ENCODE peak calls at places on chromosomes 12 and 14, in seven cellular contexts. One of them, this sample, is unnamed.

GRCh38 chr14:102949062-102949800 is 26.8 kb downstream of the AMN start:
- DNase-seq in heart right ventricle: no peak
- DNase-seq in cardiac muscle cell: no peak
- DNase-seq in GM06990: no peak
- DNase-seq in endothelial cell: no peak
- DNase-seq in transverse colon: peak
- DNase-seq in activated B cell treated with CpG ODN at 0.5 μM for 24 hours: peak
- DNase-seq in this sample: peak

GRCh38 chr12:42617622-42618021 is 28.1 kb upstream of the PRICKLE1 start:
- DNase-seq in GM06990: no peak
- DNase-seq in activated B cell treated with CpG ODN at 0.5 μM for 24 hours: no peak
- DNase-seq in transverse colon: no peak
- DNase-seq in heart right ventricle: no peak
- DNase-seq in endothelial cell: no peak
- DNase-seq in cardiac muscle cell: no peak
- DNase-seq in this sample: no peak

GRCh38 chr12:54612216-54612750 is 22.4 kb downstream of the LACRT start:
- DNase-seq in cardiac muscle cell: no peak
- DNase-seq in activated B cell treated with CpG ODN at 0.5 μM for 24 hours: no peak
- DNase-seq in transverse colon: no peak
- DNase-seq in GM06990: no peak
- DNase-seq in endothelial cell: no peak
- DNase-seq in heart right ventricle: no peak
- DNase-seq in this sample: no peak

GRCh38 chr12:1810201-1810930 is 10.0 kb upstream of the LRTM2 start:
- DNase-seq in activated B cell treated with CpG ODN at 0.5 μM for 24 hours: no peak
- DNase-seq in GM06990: no peak
- DNase-seq in endothelial cell: no peak
- DNase-seq in cardiac muscle cell: no peak
- DNase-seq in transverse colon: no peak
- DNase-seq in heart right ventricle: no peak
- DNase-seq in this sample: no peak

GRCh38 chr12:30990316-30990715 is 63.8 kb downstream of the TSPAN11 start:
- DNase-seq in transverse colon: no peak
- DNase-seq in cardiac muscle cell: no peak
- DNase-seq in endothelial cell: no peak
- DNase-seq in heart right ventricle: no peak
- DNase-seq in GM06990: no peak
- DNase-seq in activated B cell treated with CpG ODN at 0.5 μM for 24 hours: no peak
- DNase-seq in this sample: no peak

GRCh38 chr14:95229749-95230148 is 72.4 kb upstream of the DICER1 start:
- DNase-seq in endothelial cell: no peak
- DNase-seq in cardiac muscle cell: no peak
- DNase-seq in GM06990: no peak
- DNase-seq in activated B cell treated with CpG ODN at 0.5 μM for 24 hours: no peak
- DNase-seq in transverse colon: no peak
- DNase-seq in heart right ventricle: no peak
- DNase-seq in this sample: no peak

GRCh38 chr14:26328766-26329165 is 269.1 kb downstream of the NOVA1 start:
- DNase-seq in transverse colon: no peak
- DNase-seq in GM06990: no peak
- DNase-seq in cardiac muscle cell: no peak
- DNase-seq in endothelial cell: no peak
- DNase-seq in heart right ventricle: no peak
- DNase-seq in activated B cell treated with CpG ODN at 0.5 μM for 24 hours: no peak
- DNase-seq in this sample: no peak

GRCh38 chr14:69424139-69424923 is 25.8 kb downstream of the SLC39A9 start:
- DNase-seq in GM06990: no peak
- DNase-seq in transverse colon: no peak
- DNase-seq in cardiac muscle cell: no peak
- DNase-seq in endothelial cell: no peak
- DNase-seq in heart right ventricle: no peak
- DNase-seq in activated B cell treated with CpG ODN at 0.5 μM for 24 hours: no peak
- DNase-seq in this sample: no peak

GRCh38 chr12:49662998-49663843 is 39.9 kb downstream of the PRPF40B start:
- DNase-seq in transverse colon: peak
- DNase-seq in endothelial cell: peak
- DNase-seq in GM06990: peak
- DNase-seq in activated B cell treated with CpG ODN at 0.5 μM for 24 hours: peak
- DNase-seq in heart right ventricle: peak
- DNase-seq in cardiac muscle cell: peak
- DNase-seq in this sample: peak

GRCh38 chr12:94046626-94047410 is 101.6 kb upstream of the PLXNC1 start:
- DNase-seq in heart right ventricle: peak
- DNase-seq in GM06990: no peak
- DNase-seq in activated B cell treated with CpG ODN at 0.5 μM for 24 hours: no peak
- DNase-seq in endothelial cell: no peak
- DNase-seq in cardiac muscle cell: peak
- DNase-seq in transverse colon: no peak
- DNase-seq in this sample: no peak

GRCh38 chr12:49975370-49975761 is 2.6 kb downstream of the AQP6 start:
- DNase-seq in GM06990: no peak
- DNase-seq in endothelial cell: no peak
- DNase-seq in cardiac muscle cell: peak
- DNase-seq in activated B cell treated with CpG ODN at 0.5 μM for 24 hours: no peak
- DNase-seq in transverse colon: no peak
- DNase-seq in heart right ventricle: no peak
- DNase-seq in this sample: no peak

GRCh38 chr14:64504310-64504896 is at the start of gene ZBTB1:
- DNase-seq in transverse colon: peak
- DNase-seq in endothelial cell: peak
- DNase-seq in activated B cell treated with CpG ODN at 0.5 μM for 24 hours: no peak
- DNase-seq in heart right ventricle: peak
- DNase-seq in cardiac muscle cell: peak
- DNase-seq in GM06990: peak
- DNase-seq in this sample: peak
- TF ChIP-seq CTCF in transverse colon: no peak
- TF ChIP-seq CTCF in endothelial cell: no peak
- TF ChIP-seq CTCF in activated B cell treated with CpG ODN at 0.5 μM for 24 hours: no peak
- TF ChIP-seq CTCF in heart right ventricle: no peak
- TF ChIP-seq CTCF in cardiac muscle cell: no peak
- TF ChIP-seq CTCF in GM06990: no peak
- TF ChIP-seq CTCF in this sample: no peak

DNA sequence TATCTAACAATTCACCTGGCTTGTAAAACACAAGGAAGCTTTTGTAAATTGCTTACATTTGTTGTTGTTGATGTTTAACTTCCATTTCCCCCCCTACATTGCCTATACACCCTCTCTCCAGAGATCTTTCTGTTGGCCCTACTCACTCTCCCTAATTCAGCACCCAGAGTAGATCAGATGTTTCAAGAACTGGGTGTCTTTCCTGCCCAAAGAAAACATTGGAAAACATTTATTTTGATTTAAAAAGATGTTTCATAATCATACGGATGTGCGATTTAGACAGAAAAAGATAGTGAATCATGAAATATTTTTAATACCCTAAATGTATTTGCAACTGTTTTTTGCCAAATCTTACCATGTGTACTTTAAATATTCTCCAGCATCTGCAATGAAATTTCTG is 446.4 kb upstream of the RGS6 start:
- DNase-seq in heart right ventricle: no peak
- DNase-seq in GM06990: no peak
- DNase-seq in cardiac muscle cell: no peak
- DNase-seq in endothelial cell: no peak
- DNase-seq in transverse colon: no peak
- DNase-seq in activated B cell treated with CpG ODN at 0.5 μM for 24 hours: no peak
- DNase-seq in this sample: no peak
- TF ChIP-seq CTCF in heart right ventricle: no peak
- TF ChIP-seq CTCF in GM06990: no peak
- TF ChIP-seq CTCF in cardiac muscle cell: no peak
- TF ChIP-seq CTCF in endothelial cell: no peak
- TF ChIP-seq CTCF in transverse colon: no peak
- TF ChIP-seq CTCF in activated B cell treated with CpG ODN at 0.5 μM for 24 hours: no peak
- TF ChIP-seq CTCF in this sample: no peak

DNA sequence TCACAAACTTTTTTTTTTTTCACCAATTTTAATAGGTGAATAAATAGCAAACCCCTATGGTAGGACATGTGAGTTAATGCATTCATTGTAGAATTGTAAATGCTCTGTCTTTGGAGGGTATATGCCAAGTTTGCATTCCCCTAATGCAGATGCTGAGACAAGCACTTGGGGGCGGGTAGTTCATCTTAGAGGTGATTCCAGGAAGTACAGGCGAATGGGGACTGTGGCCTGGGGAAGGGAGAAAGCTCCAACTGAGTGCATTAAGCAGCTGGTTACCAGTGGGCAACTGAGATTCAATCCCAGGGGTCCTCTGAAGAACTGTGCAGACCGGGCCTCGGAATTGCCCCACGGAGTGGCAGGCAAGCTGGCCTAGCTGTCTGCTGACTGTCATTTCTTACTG is 107.6 kb downstream of the ZNF664 start:
- DNase-seq in cardiac muscle cell: no peak
- DNase-seq in endothelial cell: no peak
- DNase-seq in transverse colon: no peak
- DNase-seq in activated B cell treated with CpG ODN at 0.5 μM for 24 hours: no peak
- DNase-seq in GM06990: no peak
- DNase-seq in heart right ventricle: no peak
- DNase-seq in this sample: no peak
- TF ChIP-seq CTCF in cardiac muscle cell: no peak
- TF ChIP-seq CTCF in endothelial cell: no peak
- TF ChIP-seq CTCF in transverse colon: no peak
- TF ChIP-seq CTCF in activated B cell treated with CpG ODN at 0.5 μM for 24 hours: no peak
- TF ChIP-seq CTCF in GM06990: no peak
- TF ChIP-seq CTCF in heart right ventricle: no peak
- TF ChIP-seq CTCF in this sample: no peak

GRCh38 chr14:59022144-59022543 is 166.3 kb upstream of the DAAM1 start:
- DNase-seq in cardiac muscle cell: no peak
- DNase-seq in endothelial cell: peak
- DNase-seq in GM06990: no peak
- DNase-seq in heart right ventricle: no peak
- DNase-seq in activated B cell treated with CpG ODN at 0.5 μM for 24 hours: no peak
- DNase-seq in transverse colon: no peak
- DNase-seq in this sample: no peak
- TF ChIP-seq CTCF in cardiac muscle cell: peak
- TF ChIP-seq CTCF in endothelial cell: peak
- TF ChIP-seq CTCF in GM06990: peak
- TF ChIP-seq CTCF in heart right ventricle: no peak
- TF ChIP-seq CTCF in activated B cell treated with CpG ODN at 0.5 μM for 24 hours: no peak
- TF ChIP-seq CTCF in transverse colon: no peak
- TF ChIP-seq CTCF in this sample: no peak

GRCh38 chr12:53160000-53160399 is 20.5 kb upstream of the ZNF740 start:
- DNase-seq in activated B cell treated with CpG ODN at 0.5 μM for 24 hours: no peak
- DNase-seq in GM06990: no peak
- DNase-seq in cardiac muscle cell: no peak
- DNase-seq in heart right ventricle: no peak
- DNase-seq in endothelial cell: no peak
- DNase-seq in transverse colon: no peak
- DNase-seq in this sample: no peak
- TF ChIP-seq CTCF in activated B cell treated with CpG ODN at 0.5 μM for 24 hours: no peak
- TF ChIP-seq CTCF in GM06990: no peak
- TF ChIP-seq CTCF in cardiac muscle cell: no peak
- TF ChIP-seq CTCF in heart right ventricle: no peak
- TF ChIP-seq CTCF in endothelial cell: no peak
- TF ChIP-seq CTCF in transverse colon: no peak
- TF ChIP-seq CTCF in this sample: no peak

DNA sequence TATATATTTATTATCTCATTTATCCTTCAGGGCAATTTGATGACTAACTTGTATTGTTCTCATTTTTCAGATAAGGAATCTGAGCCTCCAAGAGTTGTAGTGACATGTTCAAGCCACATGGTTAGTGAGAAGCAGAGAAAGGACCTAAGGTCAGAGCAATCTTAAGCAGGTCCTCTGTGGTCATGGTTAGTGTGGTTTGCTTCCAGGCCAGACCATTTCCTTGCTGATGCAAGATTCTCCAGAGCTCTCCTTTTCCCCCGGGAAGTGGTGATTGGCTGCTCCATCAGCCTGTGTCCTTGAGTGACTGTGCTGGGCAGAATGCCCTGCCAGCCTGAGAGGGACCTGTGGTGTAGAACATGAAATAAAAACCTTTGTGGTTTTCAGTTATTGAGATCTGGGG is 141.3 kb downstream of the KTN1 start:
- DNase-seq in transverse colon: no peak
- DNase-seq in cardiac muscle cell: no peak
- DNase-seq in activated B cell treated with CpG ODN at 0.5 μM for 24 hours: no peak
- DNase-seq in endothelial cell: no peak
- DNase-seq in heart right ventricle: no peak
- DNase-seq in GM06990: no peak
- DNase-seq in this sample: no peak
- TF ChIP-seq CTCF in transverse colon: no peak
- TF ChIP-seq CTCF in cardiac muscle cell: peak
- TF ChIP-seq CTCF in activated B cell treated with CpG ODN at 0.5 μM for 24 hours: no peak
- TF ChIP-seq CTCF in endothelial cell: no peak
- TF ChIP-seq CTCF in heart right ventricle: no peak
- TF ChIP-seq CTCF in GM06990: no peak
- TF ChIP-seq CTCF in this sample: no peak

GRCh38 chr14:100271247-100271939 is 32.4 kb downstream of the YY1 start:
- DNase-seq in transverse colon: peak
- DNase-seq in cardiac muscle cell: no peak
- DNase-seq in activated B cell treated with CpG ODN at 0.5 μM for 24 hours: no peak
- DNase-seq in GM06990: no peak
- DNase-seq in heart right ventricle: no peak
- DNase-seq in endothelial cell: no peak
- DNase-seq in this sample: no peak
- TF ChIP-seq CTCF in transverse colon: peak
- TF ChIP-seq CTCF in cardiac muscle cell: peak
- TF ChIP-seq CTCF in activated B cell treated with CpG ODN at 0.5 μM for 24 hours: no peak
- TF ChIP-seq CTCF in GM06990: peak
- TF ChIP-seq CTCF in heart right ventricle: peak
- TF ChIP-seq CTCF in endothelial cell: peak
- TF ChIP-seq CTCF in this sample: peak

DNA sequence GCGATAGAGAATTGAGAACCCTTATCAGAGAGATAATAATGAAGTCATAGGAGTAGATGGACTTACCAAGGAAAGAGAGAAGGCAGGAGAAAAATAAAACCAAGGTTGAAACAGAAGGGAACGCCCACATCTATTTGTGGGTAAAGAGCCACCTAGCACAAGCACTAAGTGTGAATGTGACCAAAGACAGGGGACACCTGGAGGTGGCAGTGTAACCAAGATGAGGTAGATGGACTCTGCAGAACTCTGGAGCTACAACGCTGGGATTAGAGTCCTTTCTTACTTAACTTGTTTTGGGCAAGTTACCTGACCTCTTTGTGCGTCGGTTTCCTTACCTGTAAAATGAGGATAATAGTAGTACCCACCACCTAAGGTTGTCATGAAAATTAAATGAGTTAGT is 101.9 kb downstream of the SLC5A8 start:
- DNase-seq in activated B cell treated with CpG ODN at 0.5 μM for 24 hours: no peak
- DNase-seq in cardiac muscle cell: no peak
- DNase-seq in heart right ventricle: no peak
- DNase-seq in endothelial cell: no peak
- DNase-seq in GM06990: no peak
- DNase-seq in transverse colon: no peak
- DNase-seq in this sample: no peak
- TF ChIP-seq CTCF in activated B cell treated with CpG ODN at 0.5 μM for 24 hours: no peak
- TF ChIP-seq CTCF in cardiac muscle cell: no peak
- TF ChIP-seq CTCF in heart right ventricle: no peak
- TF ChIP-seq CTCF in endothelial cell: no peak
- TF ChIP-seq CTCF in GM06990: no peak
- TF ChIP-seq CTCF in transverse colon: no peak
- TF ChIP-seq CTCF in this sample: no peak

This sample was measured in CD14-positive monocyte.